ENCODE peak calls at places on chromosomes 5 and 9, in seven cellular contexts. A, F, V, M, B, U and P are unnamed samples.

GRCh38 chr5:56264417-56265025 is 31.4 kb upstream of the ANKRD55 start:
- DNase-seq in M (no peak), U (no peak), B (no peak), V (peak; percentile 77), F (no peak), A (no peak), P (peak; percentile 29)

GRCh38 chr9:137444106-137444790 is 3.1 kb upstream of the ENTPD8 start:
- DNase-seq in B (no peak), M (peak; percentile 54), A (no peak), F (no peak), V (no peak), U (no peak), P (no peak)

GRCh38 chr9:93954436-93955355 is at the start of gene BARX1:
- DNase-seq in V (peak; percentile 71), F (no peak), U (no peak), B (no peak), M (no peak), A (no peak), P (peak; percentile 58)

GRCh38 chr9:134606951-134607733 is 34.5 kb upstream of the COL5A1 start:
- DNase-seq in B (no peak), F (peak; percentile 9), V (no peak), M (no peak), A (no peak), U (no peak), P (no peak)

GRCh38 chr5:9715891-9716335 is 85.8 kb upstream of the TAS2R1 start:
- DNase-seq in A (no peak), M (no peak), V (no peak), U (no peak), F (no peak), B (peak; percentile 62), P (no peak)

GRCh38 chr9:36211510-36211909 is 20.8 kb downstream of the CLTA start:
- DNase-seq in U (no peak), V (no peak), A (no peak), M (no peak), B (no peak), F (no peak), P (no peak)

GRCh38 chr5:58106754-58107410 is 353.0 kb downstream of the PLK2 start:
- DNase-seq in A (no peak), V (no peak), B (no peak), F (no peak), M (no peak), U (no peak), P (no peak)

GRCh38 chr9:26243722-26244121 is 565.5 kb upstream of the TUSC1 start:
- DNase-seq in A (no peak), V (no peak), M (no peak), F (no peak), U (no peak), B (peak; percentile 61), P (no peak)

GRCh38 chr9:93578844-93579243 is 2.5 kb downstream of the PHF2 start:
- DNase-seq in B (no peak), F (no peak), U (no peak), V (no peak), A (no peak), M (no peak), P (no peak)

GRCh38 chr5:159732220-159732619 is 184.1 kb upstream of the ADRA1B start:
- DNase-seq in V (no peak), A (no peak), F (no peak), U (no peak), M (no peak), B (no peak), P (no peak)

GRCh38 chr9:7316967-7317366 is 482.6 kb downstream of the DMAC1 start:
- DNase-seq in F (no peak), V (no peak), B (no peak), A (no peak), M (no peak), U (no peak), P (no peak)

GRCh38 chr9:109399258-109399767 is 78.5 kb upstream of the EPB41L4B start:
- DNase-seq in B (no peak), M (no peak), V (no peak), A (no peak), F (peak; percentile 50), U (peak; percentile 61), P (peak; percentile 59)

GRCh38 chr9:133428579-133429215 is 6.5 kb downstream of the ADAMTS13 start:
- DNase-seq in M (no peak), U (peak; percentile 74), A (no peak), B (no peak), F (peak; percentile 86), V (peak; percentile 87), P (peak; percentile 88)

GRCh38 chr5:146213210-146213838 is 9.9 kb downstream of the RBM27 start:
- DNase-seq in U (no peak), A (no peak), M (no peak), V (no peak), F (no peak), B (peak; percentile 9), P (no peak)

GRCh38 chr5:106392766-106393165 is 1278.0 kb downstream of the EFNA5 start:
- DNase-seq in M (no peak), B (peak; percentile 72), A (no peak), U (no peak), V (no peak), F (no peak), P (no peak)

GRCh38 chr5:160298189-160298588 is 14.2 kb downstream of the CCNJL start:
- DNase-seq in F (no peak), U (no peak), A (no peak), B (no peak), V (no peak), M (no peak), P (no peak)

GRCh38 chr5:174794941-174795672 is 70.7 kb downstream of the MSX2 start:
- DNase-seq in B (peak; percentile 45), V (peak; percentile 49), F (no peak), A (no peak), U (no peak), M (no peak), P (no peak)

GRCh38 chr5:11385251-11385900 is 518.9 kb downstream of the CTNND2 start:
- DNase-seq in F (no peak), B (no peak), U (no peak), V (peak; percentile 53), M (no peak), A (no peak), P (no peak)

GRCh38 chr5:1385395-1386273 is 40.7 kb upstream of the CLPTM1L start:
- DNase-seq in B (peak; percentile 35), F (peak; percentile 94), A (peak; percentile 7), V (peak; percentile 84), U (peak; percentile 90), M (peak; percentile 97), P (peak; percentile 93)

GRCh38 chr5:66757834-66758396 is 161.7 kb downstream of the MAST4 start:
- DNase-seq in A (no peak), M (no peak), F (no peak), B (no peak), U (no peak), V (no peak), P (no peak)

GRCh38 chr5:66757219-66757833 is 161.1 kb downstream of the MAST4 start:
- DNase-seq in V (peak; percentile 64), A (peak; percentile 7), U (peak; percentile 31), B (peak; percentile 69), F (peak; percentile 33), M (no peak), P (peak; percentile 51)
- TF ChIP-seq CTCF in V (peak; percentile 73), A (peak; percentile 25), U (peak; percentile 34), B (peak; percentile 45), F (peak; percentile 29), M (peak; percentile 60), P (no peak)

DNA sequence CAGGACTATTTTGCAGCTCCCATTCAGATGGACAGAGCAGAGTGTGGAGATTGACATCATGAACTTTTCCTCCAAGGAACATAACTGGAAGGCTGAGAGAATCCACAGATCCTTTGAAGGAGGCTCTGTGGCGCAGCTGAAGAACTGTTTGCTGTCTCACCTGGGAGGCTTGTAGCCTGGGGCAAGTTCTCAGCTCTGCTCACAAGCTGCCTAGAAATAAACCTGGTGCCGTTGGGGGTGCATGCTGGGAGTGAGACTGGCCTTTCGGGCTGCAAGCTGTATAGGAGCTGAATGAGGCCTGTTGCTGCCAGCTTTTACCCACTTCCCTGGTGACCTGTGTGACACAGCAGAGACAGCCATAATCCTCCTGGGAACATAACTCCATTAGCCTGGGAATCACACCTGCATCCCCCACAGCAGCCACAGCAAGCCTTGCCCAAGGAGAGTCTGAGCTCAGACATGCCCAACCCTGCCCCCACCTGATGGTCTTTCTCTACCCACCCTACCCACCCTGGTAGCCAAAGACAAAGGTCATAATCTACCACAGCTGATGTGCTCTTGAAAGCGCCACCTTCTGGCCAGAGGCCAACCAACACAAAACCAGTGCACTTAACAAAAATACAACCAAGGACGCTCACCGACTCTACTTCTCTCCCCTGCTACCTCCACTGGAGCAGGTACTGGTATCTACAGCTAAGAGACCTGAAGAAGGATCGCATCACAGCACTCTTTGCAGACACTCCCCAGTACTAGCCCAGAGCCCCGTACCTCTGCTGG is 205.1 kb upstream of the MRPS30 start:
- DNase-seq in B (no peak), M (no peak), U (no peak), F (no peak), A (no peak), V (peak; percentile 30), P (no peak)
- TF ChIP-seq CTCF in B (no peak), M (no peak), U (no peak), F (peak; percentile 5), A (peak; percentile 14), V (peak; percentile 54), P (no peak)

GRCh38 chr5:130109152-130109551 is 204.9 kb downstream of the CHSY3 start:
- DNase-seq in B (no peak), V (peak; percentile 59), M (no peak), F (peak; percentile 10), A (no peak), U (peak; percentile 8), P (peak; percentile 13)
- TF ChIP-seq CTCF in B (peak; percentile 53), V (peak; percentile 82), M (no peak), F (peak; percentile 43), A (peak; percentile 66), U (peak; percentile 40), P (no peak)

GRCh38 chr9:37514999-37515398 is 29.3 kb downstream of the POLR1E start:
- DNase-seq in F (no peak), A (no peak), U (no peak), B (no peak), M (no peak), V (no peak), P (no peak)

GRCh38 chr9:37512439-37512838 is 26.7 kb downstream of the POLR1E start:
- DNase-seq in M (no peak), A (no peak), F (no peak), U (no peak), B (no peak), V (no peak), P (no peak)

GRCh38 chr9:37517977-37518376 is 32.2 kb downstream of the POLR1E start:
- DNase-seq in M (peak; percentile 32), A (no peak), V (no peak), B (no peak), F (no peak), U (no peak), P (no peak)

GRCh38 chr9:37511715-37512010 is 25.9 kb downstream of the POLR1E start:
- DNase-seq in M (no peak), F (no peak), A (no peak), B (no peak), V (no peak), U (no peak), P (no peak)

DNA sequence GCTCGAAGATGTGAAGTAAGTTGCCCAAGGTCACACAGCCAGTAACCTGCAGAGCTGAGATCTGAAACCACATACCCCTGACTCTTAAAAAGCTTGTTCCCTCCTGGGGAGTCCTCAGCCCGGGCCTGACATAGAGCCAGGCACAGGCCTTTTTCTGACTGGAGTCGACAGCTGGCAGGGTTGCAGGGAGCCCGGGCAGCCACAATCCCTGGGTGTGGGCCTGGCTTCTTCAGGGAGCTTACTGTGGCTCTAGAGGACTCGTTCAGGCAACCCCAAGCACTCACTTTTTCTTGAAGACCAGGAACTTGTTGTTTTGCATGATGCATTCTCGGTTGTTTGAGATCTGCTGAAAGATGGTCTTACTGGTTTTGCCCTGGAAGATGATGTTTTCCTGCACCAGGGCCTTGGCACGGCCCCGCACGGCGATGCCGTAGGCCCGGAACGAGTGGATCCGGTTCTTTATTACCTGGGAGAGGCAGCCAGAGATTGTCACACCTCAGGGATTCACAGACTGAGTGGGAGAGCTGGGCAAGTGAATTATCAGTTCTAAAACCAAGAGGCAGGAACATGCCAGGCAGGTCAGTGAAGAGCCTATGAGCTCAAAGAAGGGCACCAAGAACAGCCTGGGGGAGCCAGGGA is 30.0 kb downstream of the POLR1E start:
- DNase-seq in M (no peak), F (no peak), U (no peak), A (no peak), V (no peak), B (no peak), P (no peak)
- TF ChIP-seq CTCF in M (no peak), F (no peak), U (no peak), A (no peak), V (no peak), B (no peak), P (no peak)